ENCODE peak calls at places on chromosome 12, in seven cellular contexts. L is AG09309, M is mesothelial cell of epicardium, E is amniotic epithelial cell, F is KG1, K is esophagus squamous epithelium, P is body of pancreas. D is an unnamed sample.

GRCh38 chr12:70106347-70106746 is 136.9 kb upstream of the CNOT2 start:
- DNase-seq in M (no peak), K (no peak), L (no peak), F (no peak), P (no peak), E (no peak), D (no peak)

GRCh38 chr12:6735448-6736191 is 11.8 kb downstream of the COPS7A start:
- DNase-seq in F (no peak), M (peak; percentile 63), L (no peak), P (peak; percentile 75), K (no peak), E (peak; percentile 47), D (no peak)

GRCh38 chr12:88420460-88420859 is 159.8 kb downstream of the KITLG start:
- DNase-seq in K (no peak), M (no peak), L (peak; percentile 83), P (no peak), F (no peak), E (peak; percentile 72), D (no peak)

GRCh38 chr12:43578782-43579181 is 26.8 kb upstream of the ADAMTS20 start:
- DNase-seq in M (no peak), P (no peak), K (no peak), E (peak; percentile 14), L (no peak), F (no peak), D (no peak)

GRCh38 chr12:69927145-69927544 is 102.1 kb downstream of the MYRFL start:
- DNase-seq in F (peak; percentile 27), E (no peak), L (no peak), P (no peak), M (no peak), K (no peak), D (no peak)

GRCh38 chr12:101700299-101700820 is 2.9 kb downstream of the CHPT1 start:
- DNase-seq in L (no peak), F (no peak), M (no peak), P (no peak), K (no peak), E (no peak), D (no peak)

GRCh38 chr12:1083888-1084262 is 92.9 kb downstream of the ERC1 start:
- DNase-seq in F (no peak), P (peak; percentile 86), K (no peak), E (peak; percentile 80), M (no peak), L (peak; percentile 61), D (no peak)

GRCh38 chr12:34215893-34216285 is 193.6 kb downstream of the ALG10 start:
- DNase-seq in E (no peak), L (no peak), P (no peak), M (no peak), F (no peak), K (no peak), D (no peak)

GRCh38 chr12:100141998-100142850 is 450 bp downstream of the BLTP3B start:
- DNase-seq in F (peak; percentile 46), P (peak; percentile 52), E (no peak), K (no peak), M (peak; percentile 69), L (no peak), D (no peak)

GRCh38 chr12:85920324-85920947 is 46.3 kb downstream of the NTS start:
- DNase-seq in M (no peak), E (peak; percentile 22), K (no peak), P (no peak), L (no peak), F (peak; percentile 1), D (no peak)

GRCh38 chr12:97936165-97936564 is 473.6 kb downstream of the RMST start:
- DNase-seq in M (no peak), P (no peak), E (no peak), L (no peak), K (no peak), F (no peak), D (no peak)

D was measured in SIG-M5.